ENCODE peak calls at places on chromosome 10, in four cellular contexts. L, J, P and H are unnamed samples.

GRCh38 chr10:16545126-16545736 is 23.6 kb upstream of the C1QL3 start:
- DNase-seq in L (peak; percentile 58), J (no peak), P (peak; percentile 63), H (peak; percentile 68)

GRCh38 chr10:70167246-70167645 is 3.1 kb downstream of the SAR1A start:
- DNase-seq in L (no peak), J (no peak), P (no peak), H (no peak)

GRCh38 chr10:125052146-125052545 is 108.2 kb downstream of the CTBP2 start:
- DNase-seq in L (no peak), J (no peak), P (no peak), H (no peak)

GRCh38 chr10:124648738-124649137 is 95.4 kb downstream of the FAM53B start:
- DNase-seq in L (peak; percentile 82), J (no peak), P (peak; percentile 39), H (no peak)

GRCh38 chr10:30531751-30532530 is 97.6 kb downstream of the LYZL2 start:
- DNase-seq in L (peak; percentile 35), J (no peak), P (no peak), H (peak; percentile 58)

GRCh38 chr10:71476249-71477011 is 79.7 kb downstream of the CDH23 start:
- DNase-seq in L (no peak), J (no peak), P (no peak), H (no peak)

GRCh38 chr10:112637901-112638300 is 190.9 kb downstream of the VTI1A start:
- DNase-seq in L (no peak), J (no peak), P (no peak), H (no peak)

GRCh38 chr10:1201010-1201807 is 145.0 kb downstream of the WDR37 start:
- DNase-seq in L (no peak), J (no peak), P (no peak), H (no peak)

GRCh38 chr10:72084094-72084459 is 4.3 kb downstream of the SPOCK2 start:
- DNase-seq in L (no peak), J (no peak), P (no peak), H (no peak)

GRCh38 chr10:32459072-32459703 is 13.2 kb downstream of the CCDC7 start:
- DNase-seq in L (no peak), J (no peak), P (no peak), H (no peak)

GRCh38 chr10:124020871-124021823 is 72.3 kb downstream of the CHST15 start:
- DNase-seq in L (no peak), J (no peak), P (no peak), H (no peak)

GRCh38 chr10:77111611-77112550 is 525.7 kb downstream of the KCNMA1 start:
- DNase-seq in L (peak; percentile 45), J (peak; percentile 70), P (peak; percentile 34), H (peak; percentile 63)

GRCh38 chr10:107434201-107434600 is 269.7 kb upstream of the SORCS1 start:
- DNase-seq in L (no peak), J (no peak), P (no peak), H (no peak)

GRCh38 chr10:120580651-120581259 is 123.7 kb downstream of the PLPP4 start:
- DNase-seq in L (no peak), J (no peak), P (no peak), H (no peak)

GRCh38 chr10:118662228-118663035 is 67.0 kb upstream of the PRLHR start:
- DNase-seq in L (no peak), J (no peak), P (no peak), H (peak; percentile 34)

GRCh38 chr10:128024426-128024825 is 101.8 kb downstream of the MKI67 start:
- DNase-seq in L (no peak), J (no peak), P (no peak), H (no peak)

GRCh38 chr10:113880236-113880635 is 25.8 kb downstream of the NHLRC2 start:
- DNase-seq in L (no peak), J (no peak), P (no peak), H (no peak)